ENCODE peak calls at places on chromosome 15, in ten cellular contexts. F is aorta; X is tibial artery; H is psoas muscle; V is SJSA1; O is RWPE2; S is GM12878; W is effector memory CD4-positive, alpha-beta T cell; E is stomach; C is breast epithelium. Q is an unnamed sample. For H3K27me3, H3K36me3 and H3K4me1, the result is how much of the 10 kb centered on the place peaks cover.

GRCh38 chr15:35308802-35309201 is 223.7 kb upstream of the NANOGP8 start:
- DNase-seq in F (no peak), X (peak), H (no peak), V (no peak), O (no peak), S (no peak), W (no peak), E (no peak), C (no peak), Q (no peak)

GRCh38 chr15:63264685-63265302 is 12.6 kb upstream of the APH1B start:
- DNase-seq in F (no peak), X (no peak), H (no peak), V (no peak), O (no peak), S (no peak), W (no peak), E (no peak), C (no peak), Q (no peak)

GRCh38 chr15:101167791-101168462 is 83.9 kb downstream of the CHSY1 start:
- DNase-seq in F (peak), X (peak), H (peak), V (peak), O (peak), S (no peak), W (peak), E (peak), C (no peak), Q (no peak)

GRCh38 chr15:62389887-62390792 is 225.1 kb upstream of the C2CD4B start:
- DNase-seq in F (peak), X (peak), H (peak), V (peak), O (peak), S (no peak), W (no peak), E (peak), C (peak), Q (peak)

GRCh38 chr15:92520914-92521623 is 127.4 kb downstream of the ST8SIA2 start:
- DNase-seq in F (no peak), X (no peak), H (no peak), V (no peak), O (no peak), S (no peak), W (no peak), E (no peak), C (no peak), Q (no peak)

GRCh38 chr15:91547356-91547755 is 306.2 kb upstream of the SLCO3A1 start:
- DNase-seq in F (no peak), X (no peak), H (no peak), V (no peak), O (no peak), S (no peak), W (no peak), E (no peak), C (no peak), Q (no peak)

GRCh38 chr15:94620632-94621031 is 389.3 kb downstream of the MCTP2 start:
- DNase-seq in F (no peak), X (no peak), H (no peak), V (no peak), O (no peak), S (no peak), W (no peak), E (no peak), C (no peak), Q (no peak)

GRCh38 chr15:63203451-63204090 is 14.2 kb downstream of the RAB8B start:
- DNase-seq in F (no peak), X (no peak), H (no peak), V (no peak), O (no peak), S (no peak), W (peak), E (no peak), C (no peak), Q (no peak)

GRCh38 chr15:60592386-60593339 is 113.7 kb upstream of the ICE2 start:
- DNase-seq in F (peak), X (peak), H (peak), V (peak), O (peak), S (no peak), W (peak), E (peak), C (peak), Q (peak)

GRCh38 chr15:98865397-98866339 is 141.9 kb downstream of the PGPEP1L start:
- DNase-seq in F (peak), X (peak), H (peak), V (no peak), O (peak), S (no peak), W (peak), E (peak), C (peak), Q (peak)

GRCh38 chr15:63350178-63350621 is 31.4 kb downstream of the CA12 start:
- DNase-seq in F (no peak), X (peak), H (peak), V (no peak), O (peak), S (no peak), W (no peak), E (no peak), C (no peak), Q (peak)

GRCh38 chr15:39789736-39790135 is 7.1 kb upstream of the FSIP1 start:
- DNase-seq in F (no peak), X (no peak), H (no peak), V (no peak), O (no peak), S (no peak), W (no peak), E (no peak), C (no peak), Q (no peak)

GRCh38 chr15:60590935-60591490 is 112.1 kb upstream of the ICE2 start:
- DNase-seq in F (peak), X (peak), H (peak), V (no peak), O (peak), S (no peak), W (no peak), E (peak), C (peak), Q (peak)

GRCh38 chr15:27479232-27480140 is 508.5 kb downstream of the GABRG3 start:
- DNase-seq in F (no peak), X (no peak), H (no peak), V (no peak), O (no peak), S (no peak), W (no peak), E (no peak), C (peak), Q (no peak)

GRCh38 chr15:45660231-45660979 is 25.6 kb downstream of the SQOR start:
- DNase-seq in F (no peak), X (no peak), H (peak), V (no peak), O (no peak), S (no peak), W (no peak), E (peak), C (peak), Q (no peak)

GRCh38 chr15:92463826-92464225 is 70.1 kb downstream of the ST8SIA2 start:
- DNase-seq in F (no peak), X (no peak), H (no peak), V (peak), O (no peak), S (no peak), W (no peak), E (no peak), C (no peak), Q (no peak)

GRCh38 chr15:49901867-49902775 is 216.9 kb downstream of the ATP8B4 start:
- DNase-seq in F (no peak), X (no peak), H (no peak), V (no peak), O (no peak), S (no peak), W (no peak), E (no peak), C (no peak), Q (no peak)

GRCh38 chr15:62128916-62129315 is 36.2 kb downstream of the C2CD4B start:
- DNase-seq in F (no peak), X (no peak), H (no peak), V (no peak), O (no peak), S (no peak), W (peak), E (no peak), C (no peak), Q (no peak)

GRCh38 chr15:84961707-84962106 is 19.9 kb upstream of the PDE8A start:
- DNase-seq in F (no peak), X (no peak), H (no peak), V (no peak), O (no peak), S (no peak), W (no peak), E (no peak), C (no peak), Q (no peak)

GRCh38 chr15:56839099-56839498 is 79.3 kb upstream of the TCF12 start:
- DNase-seq in F (no peak), X (no peak), H (no peak), V (no peak), O (no peak), S (no peak), W (no peak), E (no peak), C (no peak), Q (no peak)

GRCh38 chr15:36996538-36997181 is 103.7 kb downstream of the MEIS2 start:
- DNase-seq in F (no peak), X (no peak), H (no peak), V (no peak), O (no peak), S (no peak), W (no peak), E (no peak), C (no peak), Q (no peak)

GRCh38 chr15:29573197-29573838 is 248.9 kb downstream of the TJP1 start:
- DNase-seq in F (no peak), X (no peak), H (no peak), V (no peak), O (no peak), S (no peak), W (no peak), E (no peak), C (no peak), Q (no peak)
- H3K27me3 ChIP-seq in F (under half), X (under half), H (under half), V (half or more), O (half or more), S (under half), W (under half), E (under half), C (under half), Q (under half)

DNA sequence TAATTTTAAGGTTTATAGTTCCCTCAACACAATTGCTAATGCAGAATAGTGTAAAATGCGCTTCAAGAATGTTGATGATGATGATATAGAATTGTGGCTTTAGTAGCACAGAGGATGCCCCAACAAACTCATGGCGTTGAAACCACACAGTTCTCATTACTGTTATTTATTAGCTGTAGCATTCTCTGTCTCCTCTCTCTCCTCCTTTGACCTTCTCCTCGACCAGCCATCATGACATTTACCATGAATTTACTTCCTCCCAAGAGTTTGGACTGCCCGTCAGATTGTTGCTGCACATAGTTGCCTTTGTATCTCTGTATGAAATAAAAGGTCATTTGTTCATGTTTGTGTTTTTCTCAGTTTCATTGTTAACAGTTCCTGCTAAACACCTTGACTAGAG is 27.8 kb upstream of the CRTC3 start:
- DNase-seq in F (no peak), X (no peak), H (no peak), V (no peak), O (no peak), S (no peak), W (no peak), E (no peak), C (no peak), Q (no peak)
- H3K36me3 ChIP-seq in F (under half), X (half or more), H (under half), V (half or more), O (half or more), S (under half), W (under half), E (half or more), C (under half), Q (under half)

DNA sequence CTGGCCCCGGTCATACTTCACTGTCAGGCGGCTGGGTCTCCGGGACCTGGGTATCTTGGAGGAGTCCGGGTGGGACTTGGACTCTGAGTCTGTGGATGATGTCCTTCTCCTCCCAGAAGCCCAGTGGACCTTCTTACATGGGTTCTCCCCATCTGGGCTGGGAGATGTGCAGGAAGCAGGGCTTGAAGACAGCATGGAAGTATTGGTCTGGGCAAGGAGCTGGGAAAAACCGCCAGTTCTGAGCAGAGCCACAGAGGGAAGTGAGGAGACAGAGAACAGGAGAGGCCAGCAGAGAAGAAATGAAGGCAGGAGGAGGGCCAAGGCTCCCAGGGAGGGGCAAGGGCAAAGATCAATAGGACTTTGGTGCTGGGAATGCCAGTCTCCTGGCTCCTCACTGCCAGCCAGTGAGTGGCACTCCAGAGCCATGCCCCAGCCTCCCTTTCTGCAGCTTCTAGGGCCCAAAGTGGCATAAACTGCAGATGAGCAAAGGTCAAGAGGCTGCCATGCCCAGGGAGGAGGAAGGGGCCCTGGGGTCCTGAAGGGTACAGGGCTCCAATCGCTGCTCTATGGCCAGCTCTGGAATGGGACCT is at the start of gene PPP1R14D:
- DNase-seq in F (no peak), X (no peak), H (no peak), V (no peak), O (no peak), S (no peak), W (no peak), E (no peak), C (no peak), Q (no peak)
- H3K4me1 ChIP-seq in F (under half), X (under half), H (under half), V (under half), O (under half), S (under half), W (under half), E (under half), C (under half), Q (under half)

DNA sequence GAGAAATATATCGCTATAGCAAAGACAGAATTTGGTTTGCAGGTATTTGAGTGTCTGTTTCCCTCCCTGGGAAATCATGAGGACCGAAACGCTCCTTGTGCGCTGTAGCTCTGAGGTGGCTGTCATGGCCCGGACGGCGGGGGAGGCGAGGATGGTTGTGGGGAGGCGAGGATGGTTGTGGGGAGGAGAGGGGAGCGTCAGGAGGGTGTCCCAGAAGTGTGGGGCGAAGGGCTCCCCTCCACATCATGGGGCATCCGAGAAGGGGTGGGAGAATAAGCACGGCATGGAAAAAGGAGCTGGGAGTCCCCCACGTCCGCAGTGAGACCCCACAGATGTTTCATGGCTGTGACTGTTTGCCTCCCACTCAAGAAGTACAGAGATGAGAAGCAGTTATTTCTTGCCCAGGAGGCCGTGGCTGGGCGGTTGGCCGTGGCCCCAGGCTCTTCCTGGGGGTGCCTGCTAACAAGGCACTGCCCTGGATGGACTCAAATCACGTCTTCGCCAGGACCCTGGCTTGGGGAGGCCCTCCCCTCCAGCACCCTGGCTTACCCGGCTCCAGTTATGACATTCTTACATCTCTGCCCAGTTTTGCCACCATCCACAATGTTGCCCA is 947 bp upstream of the ATP10A start:
- DNase-seq in F (no peak), X (no peak), H (no peak), V (no peak), O (no peak), S (no peak), W (no peak), E (no peak), C (no peak), Q (no peak)
- H3K27me3 ChIP-seq in F (under half), X (under half), H (under half), V (under half), O (under half), S (under half), W (under half), E (under half), C (under half), Q (under half)

GRCh38 chr15:77035999-77036471 is 34.9 kb downstream of the TSPAN3 start:
- DNase-seq in F (peak), X (no peak), H (no peak), V (no peak), O (peak), S (no peak), W (no peak), E (peak), C (no peak), Q (no peak)
- H3K36me3 ChIP-seq in F (under half), X (under half), H (under half), V (under half), O (under half), S (under half), W (half or more), E (under half), C (under half), Q (under half)

GRCh38 chr15:81299630-81300273 is 24.2 kb downstream of the STARD5 start:
- DNase-seq in F (no peak), X (no peak), H (no peak), V (no peak), O (peak), S (no peak), W (no peak), E (no peak), C (no peak), Q (no peak)
- H3K4me1 ChIP-seq in F (under half), X (under half), H (under half), V (under half), O (under half), S (half or more), W (half or more), E (under half), C (under half), Q (under half)

GRCh38 chr15:65964792-65965433 is 95.6 kb downstream of the RAB11A start:
- DNase-seq in F (no peak), X (no peak), H (no peak), V (no peak), O (no peak), S (no peak), W (no peak), E (no peak), C (no peak), Q (no peak)
- H3K27me3 ChIP-seq in F (under half), X (under half), H (under half), V (under half), O (under half), S (under half), W (under half), E (under half), C (under half), Q (under half)

DNA sequence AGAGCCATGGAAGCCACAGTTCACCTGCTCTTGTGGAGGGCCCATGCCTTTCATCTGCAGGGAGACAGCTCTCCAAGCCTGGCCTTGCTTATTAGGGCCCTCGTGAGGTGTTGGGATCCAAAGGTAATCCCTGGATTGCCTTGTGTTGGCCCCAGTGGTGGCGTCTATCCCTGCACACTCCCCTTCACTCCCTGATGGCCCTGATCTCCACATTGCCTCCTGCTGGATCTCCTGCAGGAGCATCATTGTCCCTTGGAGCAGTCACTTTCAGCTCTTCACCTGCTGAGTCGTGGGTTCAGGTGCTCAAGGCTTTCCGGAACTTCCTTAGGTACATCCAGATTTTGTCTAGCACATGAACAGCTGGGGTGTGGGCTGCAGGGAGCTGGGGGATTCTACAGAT is 7.0 kb downstream of the PPCDC start:
- DNase-seq in F (no peak), X (no peak), H (no peak), V (no peak), O (no peak), S (no peak), W (no peak), E (no peak), C (no peak), Q (no peak)
- H3K36me3 ChIP-seq in F (under half), X (under half), H (under half), V (under half), O (under half), S (under half), W (under half), E (under half), C (under half), Q (under half)

Q was measured in pancreas.